ENCODE peak calls at places on chromosomes 16 and 17, in seven cellular contexts. Q, L, E, J, Y, W and V are unnamed samples.

GRCh38 chr16:16118337-16118736 is 105.0 kb downstream of the ABCC6 start:
- DNase-seq in Y (no peak), J (peak), E (no peak), L (no peak), Q (no peak), W (no peak), V (no peak)

GRCh38 chr16:11460820-11461594 is 115.7 kb downstream of the RMI2 start:
- DNase-seq in L (no peak), Y (no peak), W (no peak), J (no peak), Q (no peak), E (no peak), V (no peak)

GRCh38 chr17:32518856-32519768 is 32.3 kb downstream of the CDK5R1 start:
- DNase-seq in W (peak), Y (no peak), E (peak), Q (peak), L (no peak), J (peak), V (peak)

GRCh38 chr17:56739376-56739775 is 94.3 kb downstream of the C17orf67 start:
- DNase-seq in Q (no peak), W (peak), L (no peak), Y (no peak), J (no peak), E (no peak), V (no peak)

GRCh38 chr17:35433075-35433894 is 985 bp upstream of the SLFN12 start:
- DNase-seq in W (peak), Y (no peak), E (peak), L (peak), Q (peak), J (peak), V (peak)

GRCh38 chr17:74176546-74177001 is 26.9 kb upstream of the RPL38 start:
- DNase-seq in Y (peak), L (no peak), Q (peak), W (peak), E (peak), J (peak), V (no peak)

GRCh38 chr16:2019919-2020831 is 590 bp downstream of the NPW start:
- DNase-seq in L (no peak), J (no peak), Q (no peak), E (no peak), Y (no peak), W (no peak), V (no peak)

GRCh38 chr16:82987767-82988166 is 361.0 kb downstream of the CDH13 start:
- DNase-seq in Y (no peak), Q (no peak), J (peak), L (no peak), W (no peak), E (no peak), V (no peak)

GRCh38 chr16:3223913-3224515 is 10.9 kb downstream of the ZNF200 start:
- DNase-seq in Q (no peak), Y (no peak), W (peak), E (no peak), L (no peak), J (no peak), V (no peak)

GRCh38 chr16:48157794-48158193 is 2.0 kb upstream of the ABCC12 start:
- DNase-seq in J (peak), Q (no peak), L (no peak), W (no peak), Y (no peak), E (no peak), V (no peak)

GRCh38 chr17:50052241-50052788 is 3.6 kb upstream of the ITGA3 start:
- DNase-seq in E (no peak), Y (no peak), Q (no peak), J (no peak), W (no peak), L (no peak), V (no peak)

GRCh38 chr17:59827721-59828477 is 64.8 kb downstream of the TUBD1 start:
- DNase-seq in L (no peak), Q (no peak), E (no peak), W (no peak), J (peak), Y (no peak), V (no peak)

GRCh38 chr16:12837344-12837743 is 33.7 kb upstream of the CPPED1 start:
- DNase-seq in Y (no peak), Q (no peak), W (no peak), E (no peak), L (no peak), J (no peak), V (no peak)

GRCh38 chr16:83095926-83096692 is 469.3 kb downstream of the CDH13 start:
- DNase-seq in J (peak), L (no peak), Y (no peak), Q (no peak), E (no peak), W (peak), V (no peak)

GRCh38 chr17:9765302-9765701 is 26.1 kb downstream of the DHRS7C start:
- DNase-seq in Y (no peak), Q (no peak), J (no peak), W (no peak), E (no peak), L (no peak), V (no peak)

GRCh38 chr17:38451840-38452529 is 23.7 kb downstream of the ARHGAP23 start:
- DNase-seq in L (no peak), Y (no peak), E (no peak), J (peak), Q (no peak), W (peak), V (no peak)

GRCh38 chr16:11497329-11497805 is 89.4 kb downstream of the LITAF start:
- DNase-seq in J (peak), Y (peak), L (peak), E (no peak), Q (no peak), W (peak), V (peak)

GRCh38 chr16:65672960-65673359 is 551.1 kb upstream of the CDH11 start:
- DNase-seq in W (peak), L (no peak), E (no peak), J (peak), Q (no peak), Y (no peak), V (no peak)

GRCh38 chr17:80224683-80225082 is 4.5 kb downstream of the SLC26A11 start:
- DNase-seq in E (no peak), Y (no peak), W (no peak), Q (no peak), J (no peak), L (no peak), V (no peak)

GRCh38 chr16:11386054-11386680 is 40.9 kb downstream of the RMI2 start:
- DNase-seq in E (no peak), J (no peak), Q (no peak), L (no peak), W (no peak), Y (no peak), V (no peak)

GRCh38 chr17:29930399-29931010 is 477 bp upstream of the SSH2 start:
- DNase-seq in Y (peak), L (no peak), J (no peak), W (no peak), E (no peak), Q (peak), V (no peak)

GRCh38 chr17:13561606-13562270 is 40.0 kb downstream of the HS3ST3A1 start:
- DNase-seq in E (no peak), L (no peak), Q (no peak), Y (no peak), W (no peak), J (peak), V (no peak)

GRCh38 chr16:84518804-84519341 is 14.4 kb upstream of the MEAK7 start:
- DNase-seq in L (peak), Q (no peak), J (no peak), W (no peak), Y (no peak), E (peak), V (no peak)

GRCh38 chr17:60743812-60744211 is 66.2 kb downstream of the BCAS3 start:
- DNase-seq in E (no peak), J (peak), W (peak), L (no peak), Q (no peak), Y (no peak), V (peak)

GRCh38 chr17:67855504-67856324 is 30.4 kb downstream of the BPTF start:
- DNase-seq in Q (no peak), L (no peak), J (no peak), Y (no peak), W (no peak), E (no peak), V (no peak)

GRCh38 chr17:17408236-17408794 is 68.5 kb upstream of the MED9 start:
- DNase-seq in E (no peak), W (peak), Y (no peak), L (no peak), J (no peak), Q (no peak), V (no peak)

GRCh38 chr17:62933986-62934385 is 32.0 kb upstream of the TANC2 start:
- DNase-seq in E (no peak), J (peak), Q (no peak), W (peak), L (no peak), Y (no peak), V (no peak)

GRCh38 chr17:77471984-77472836 is 331.4 kb downstream of the SEC14L1 start:
- DNase-seq in Q (no peak), W (peak), L (no peak), Y (peak), J (peak), E (no peak), V (no peak)

GRCh38 chr17:5587431-5588032 is 3.2 kb upstream of the NLRP1 start:
- DNase-seq in W (peak), E (peak), J (peak), L (no peak), Q (peak), Y (peak), V (no peak)

GRCh38 chr16:74450236-74450635 is 29.0 kb upstream of the CLEC18B start:
- DNase-seq in J (peak), Y (no peak), W (peak), Q (no peak), L (no peak), E (no peak), V (no peak)

GRCh38 chr16:70687172-70687531 is 1.3 kb upstream of the MTSS2 start:
- DNase-seq in L (no peak), J (no peak), W (no peak), Q (no peak), Y (no peak), E (no peak), V (no peak)

GRCh38 chr17:57463103-57463885 is 207.0 kb downstream of the MSI2 start:
- DNase-seq in E (no peak), W (peak), Y (no peak), J (peak), Q (no peak), L (no peak), V (no peak)

GRCh38 chr17:6365187-6365943 is 69.6 kb downstream of the AIPL1 start:
- DNase-seq in W (peak), Q (no peak), J (peak), L (no peak), Y (no peak), E (no peak), V (no peak)

GRCh38 chr17:42617956-42618431 is 8.5 kb downstream of the TUBG1 start:
- DNase-seq in W (no peak), Q (no peak), J (no peak), E (no peak), L (peak), Y (no peak), V (no peak)

GRCh38 chr17:1532836-1533602 is 16.6 kb upstream of the INPP5K start:
- DNase-seq in J (no peak), L (no peak), Q (no peak), Y (no peak), W (peak), E (peak), V (no peak)

GRCh38 chr16:80283450-80284392 is 257.1 kb upstream of the DYNLRB2 start:
- DNase-seq in Y (no peak), W (peak), J (no peak), E (no peak), Q (no peak), L (no peak), V (no peak)

GRCh38 chr17:1026599-1026975 is 29.7 kb downstream of the TIMM22 start:
- DNase-seq in J (no peak), Q (no peak), W (no peak), E (no peak), Y (no peak), L (no peak), V (no peak)